ENCODE peak calls at places on chromosomes 6 and 20, in four cellular contexts. L is HFFc6, P is mucosa of descending colon, J is left lung. U is an unnamed sample.

GRCh38 chr6:151589667-151590066 is 95.8 kb downstream of the CCDC170 start:
- DNase-seq in P (no peak), L (no peak), J (no peak), U (no peak)

GRCh38 chr6:217048-217659 is 75.1 kb upstream of the DUSP22 start:
- DNase-seq in J (no peak), L (no peak), P (no peak), U (no peak)

GRCh38 chr6:159982726-159983506 is 14.0 kb downstream of the IGF2R start:
- DNase-seq in J (no peak), L (no peak), P (no peak), U (no peak)

GRCh38 chr20:2314759-2315439 is 19.1 kb downstream of the TGM3 start:
- DNase-seq in P (no peak), L (peak), J (peak), U (no peak)

GRCh38 chr20:40046703-40047102 is 642.3 kb downstream of the MAFB start:
- DNase-seq in J (no peak), L (no peak), P (no peak), U (no peak)

GRCh38 chr6:37569999-37570776 is 70.5 kb upstream of the CCDC167 start:
- DNase-seq in L (no peak), J (no peak), P (no peak), U (no peak)

GRCh38 chr6:34922177-34922663 is 33.2 kb downstream of the ANKS1A start:
- DNase-seq in J (no peak), L (peak), P (no peak), U (no peak)

GRCh38 chr6:153117986-153118886 is 12.8 kb downstream of the RGS17 start:
- DNase-seq in L (peak), P (no peak), J (no peak), U (no peak)

GRCh38 chr20:11035211-11035610 is 361.4 kb upstream of the JAG1 start:
- DNase-seq in J (no peak), L (no peak), P (no peak), U (no peak)

GRCh38 chr6:89411269-89412070 is 603 bp downstream of the RRAGD start:
- DNase-seq in J (peak), L (no peak), P (peak), U (peak)

GRCh38 chr20:43586641-43587040 is 4.1 kb upstream of the IFT52 start:
- DNase-seq in J (no peak), P (no peak), L (no peak), U (no peak)

GRCh38 chr6:136655251-136656014 is 105.2 kb upstream of the MAP7 start:
- DNase-seq in P (no peak), L (no peak), J (no peak), U (no peak)

GRCh38 chr20:63473555-63474449 is 1.3 kb upstream of the KCNQ2 start:
- DNase-seq in J (no peak), L (no peak), P (no peak), U (no peak)

GRCh38 chr6:19873031-19873430 is 35.9 kb downstream of the ID4 start:
- DNase-seq in P (no peak), L (peak), J (no peak), U (no peak)
- TF ChIP-seq CTCF in P (no peak), L (peak), J (no peak), U (peak)

GRCh38 chr6:31836036-31836675 is 8.6 kb downstream of the HSPA1B start:
- DNase-seq in J (no peak), P (no peak), L (no peak), U (no peak)

GRCh38 chr6:31834367-31834703 is 6.8 kb downstream of the HSPA1B start:
- DNase-seq in P (peak), J (peak), L (peak), U (peak)

GRCh38 chr6:31837612-31838553 is 10.3 kb downstream of the HSPA1B start:
- DNase-seq in J (no peak), L (no peak), P (no peak), U (no peak)

GRCh38 chr6:31836676-31837611 is 9.4 kb downstream of the HSPA1B start:
- DNase-seq in L (peak), P (no peak), J (no peak), U (no peak)

DNA sequence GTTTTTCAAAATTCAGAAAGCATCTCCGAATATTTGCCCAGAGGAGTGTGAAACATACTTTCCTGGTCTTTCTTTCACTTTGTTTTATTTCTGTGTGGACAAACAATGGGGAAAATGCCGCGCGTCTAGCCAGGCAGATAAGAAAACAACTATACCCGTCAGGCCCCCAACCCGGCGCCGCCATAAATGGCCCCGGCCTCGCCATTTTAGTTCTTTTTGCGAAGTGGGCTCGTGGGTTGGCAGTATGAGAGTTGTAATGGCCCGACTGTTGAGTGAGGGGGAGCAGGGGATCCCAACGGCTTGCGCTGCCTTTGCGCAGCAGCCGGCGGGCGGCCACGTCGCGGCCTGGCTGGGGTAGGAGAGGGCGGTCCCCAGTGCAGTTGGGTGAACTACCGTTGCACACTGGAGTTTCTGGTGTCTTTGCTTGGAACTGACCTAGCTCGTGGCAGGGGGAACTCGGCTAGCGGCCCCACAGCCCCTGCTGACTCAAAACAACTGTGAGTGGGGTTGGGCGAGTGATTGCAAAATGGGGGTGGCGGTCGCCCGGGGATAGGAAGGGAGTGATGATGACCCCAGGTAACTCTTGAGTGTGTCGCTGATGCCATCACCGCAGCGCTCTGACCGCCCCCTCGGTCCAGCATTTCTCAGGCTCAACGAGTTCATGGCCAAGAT is 7.3 kb downstream of the HSPA1B start:
- DNase-seq in P (peak), J (peak), L (no peak), U (peak)
- TF ChIP-seq CTCF in P (no peak), J (no peak), L (no peak), U (no peak)

GRCh38 chr6:66264376-66264775 is 557.4 kb upstream of the EYS start:
- DNase-seq in L (peak), P (no peak), J (no peak), U (no peak)

GRCh38 chr6:66265737-66266136 is 558.7 kb upstream of the EYS start:
- DNase-seq in L (no peak), J (no peak), P (no peak), U (no peak)
- TF ChIP-seq CTCF in L (no peak), J (no peak), P (no peak), U (no peak)

GRCh38 chr6:45837541-45838200 is 178.0 kb downstream of the CLIC5 start:
- DNase-seq in L (no peak), J (no peak), P (no peak), U (no peak)

GRCh38 chr6:45836984-45837383 is 178.7 kb downstream of the CLIC5 start:
- DNase-seq in J (no peak), L (no peak), P (no peak), U (no peak)

GRCh38 chr6:45836438-45836824 is 179.2 kb downstream of the CLIC5 start:
- DNase-seq in L (no peak), J (no peak), P (no peak), U (no peak)

GRCh38 chr6:45838486-45838885 is 177.2 kb downstream of the CLIC5 start:
- DNase-seq in J (no peak), L (no peak), P (no peak), U (no peak)

DNA sequence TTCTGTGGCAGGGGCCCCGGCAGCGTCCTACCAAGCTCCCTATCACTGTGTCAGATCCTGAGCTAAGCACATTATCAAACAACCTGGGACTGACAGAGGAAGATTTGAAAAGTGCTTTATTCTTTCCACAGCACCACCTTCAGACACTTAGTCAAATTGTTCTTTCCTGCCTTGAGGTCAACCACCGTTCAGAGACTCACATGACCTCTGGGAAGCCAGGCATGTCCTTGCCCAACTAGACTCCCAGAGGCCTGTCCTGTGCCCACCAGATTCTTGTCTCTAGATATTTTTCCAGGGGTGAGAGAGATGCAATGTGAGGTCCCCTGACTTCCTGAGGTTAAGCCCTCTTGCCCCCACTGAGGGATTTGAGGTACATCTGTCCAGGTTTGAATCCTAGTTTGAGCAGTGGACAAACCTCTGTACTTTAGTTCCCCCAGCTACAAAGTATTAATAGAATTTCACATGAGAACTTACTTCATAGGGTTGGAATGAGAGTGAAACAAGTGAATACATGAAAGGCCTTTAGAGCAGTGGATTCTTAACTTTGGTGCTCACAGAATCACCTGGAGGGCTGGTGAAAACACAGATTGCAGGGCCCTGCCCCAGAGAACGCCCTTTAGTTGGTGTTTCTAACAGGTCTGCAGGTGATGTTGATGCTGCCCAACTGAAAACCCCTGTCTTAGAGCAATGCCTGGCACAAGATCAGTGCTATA is 179.8 kb downstream of the CLIC5 start:
- DNase-seq in L (no peak), J (no peak), P (no peak), U (no peak)
- TF ChIP-seq CTCF in L (no peak), J (no peak), P (no peak), U (no peak)

DNA sequence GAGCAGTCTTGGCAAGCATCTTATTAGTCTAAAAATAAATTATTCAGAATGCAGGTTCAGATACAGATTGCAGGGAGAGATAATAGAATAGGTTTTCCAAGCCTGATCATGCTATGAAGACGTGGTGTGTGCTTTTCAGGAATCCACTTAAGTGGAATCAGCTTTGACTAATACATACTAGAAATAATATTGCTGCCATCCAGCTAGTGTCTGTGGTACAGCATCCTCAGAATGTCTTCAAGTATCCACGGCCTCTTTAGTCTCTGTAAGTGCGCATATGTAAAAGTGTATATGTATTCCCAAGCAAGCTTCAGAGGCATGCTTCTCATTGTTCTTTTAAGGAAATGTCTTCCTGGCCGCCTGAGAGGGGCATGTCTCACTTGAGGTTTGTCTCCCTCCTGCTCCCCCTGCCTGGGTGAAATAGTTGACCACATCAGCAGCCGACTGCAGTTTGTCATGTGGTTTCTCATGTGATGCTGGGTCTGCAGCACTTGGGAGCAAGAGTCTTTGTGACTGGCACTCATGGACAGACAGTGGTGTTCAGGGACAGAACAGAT is 150.9 kb downstream of the PRL start:
- DNase-seq in P (peak), L (peak), J (peak), U (no peak)
- TF ChIP-seq CTCF in P (no peak), L (no peak), J (no peak), U (no peak)

GRCh38 chr6:43211960-43212359 is 17.3 kb downstream of the DNPH1 start:
- DNase-seq in L (no peak), P (no peak), J (no peak), U (no peak)
- TF ChIP-seq CTCF in L (no peak), P (no peak), J (no peak), U (peak)

DNA sequence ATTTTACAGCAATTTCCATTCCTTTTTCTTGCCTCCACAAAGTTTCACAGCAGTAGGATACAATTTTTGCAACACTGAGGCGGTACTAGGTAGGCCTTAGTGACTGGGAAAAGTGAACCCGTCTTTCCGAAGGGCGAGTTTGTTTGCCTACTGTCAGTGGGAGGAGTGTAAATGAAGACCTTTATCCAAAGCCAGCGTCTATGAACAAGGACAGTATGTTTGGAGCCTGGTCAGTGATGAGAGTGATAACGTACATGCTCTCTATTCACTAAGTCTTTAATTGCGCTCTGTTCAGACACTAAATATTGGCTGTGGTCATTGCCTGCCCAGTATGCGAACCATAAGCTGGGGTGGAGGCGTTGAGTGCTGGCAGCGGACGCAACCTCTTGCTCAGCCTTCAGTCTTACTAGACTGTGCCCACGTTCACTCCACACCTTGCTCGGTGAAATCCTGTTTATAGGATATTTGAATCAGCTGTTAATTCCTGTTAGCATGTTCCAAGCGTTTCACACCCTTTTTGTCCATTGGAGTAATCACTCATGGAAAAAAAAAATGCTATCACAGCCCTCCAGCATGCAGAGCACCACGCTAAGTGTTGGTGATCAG is 145.5 kb downstream of the TMEM242 start:
- DNase-seq in J (no peak), L (no peak), P (no peak), U (no peak)
- TF ChIP-seq CTCF in J (no peak), L (no peak), P (no peak), U (no peak)

DNA sequence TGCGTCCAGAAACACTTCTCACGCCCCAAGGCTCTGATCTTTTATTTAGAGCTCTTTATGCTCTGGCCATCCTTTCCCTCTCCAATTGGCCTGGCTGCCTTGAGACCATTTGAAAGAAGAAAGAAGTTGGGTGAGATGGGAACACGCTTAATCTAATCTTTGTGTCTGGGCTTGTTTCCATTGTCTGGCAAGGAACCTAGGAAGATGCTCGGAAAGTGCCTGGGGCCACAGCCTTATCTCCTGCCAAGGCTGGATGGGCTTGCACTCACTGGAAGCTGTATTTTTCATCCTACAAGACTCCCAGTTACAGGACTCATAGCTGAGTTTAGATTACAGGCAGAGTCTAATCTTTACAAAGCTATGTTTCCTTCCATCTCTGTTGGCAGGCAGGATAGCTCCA is 33.2 kb upstream of the CDYL start:
- DNase-seq in P (no peak), J (no peak), L (no peak), U (no peak)
- TF ChIP-seq CTCF in P (no peak), J (no peak), L (no peak), U (no peak)

DNA sequence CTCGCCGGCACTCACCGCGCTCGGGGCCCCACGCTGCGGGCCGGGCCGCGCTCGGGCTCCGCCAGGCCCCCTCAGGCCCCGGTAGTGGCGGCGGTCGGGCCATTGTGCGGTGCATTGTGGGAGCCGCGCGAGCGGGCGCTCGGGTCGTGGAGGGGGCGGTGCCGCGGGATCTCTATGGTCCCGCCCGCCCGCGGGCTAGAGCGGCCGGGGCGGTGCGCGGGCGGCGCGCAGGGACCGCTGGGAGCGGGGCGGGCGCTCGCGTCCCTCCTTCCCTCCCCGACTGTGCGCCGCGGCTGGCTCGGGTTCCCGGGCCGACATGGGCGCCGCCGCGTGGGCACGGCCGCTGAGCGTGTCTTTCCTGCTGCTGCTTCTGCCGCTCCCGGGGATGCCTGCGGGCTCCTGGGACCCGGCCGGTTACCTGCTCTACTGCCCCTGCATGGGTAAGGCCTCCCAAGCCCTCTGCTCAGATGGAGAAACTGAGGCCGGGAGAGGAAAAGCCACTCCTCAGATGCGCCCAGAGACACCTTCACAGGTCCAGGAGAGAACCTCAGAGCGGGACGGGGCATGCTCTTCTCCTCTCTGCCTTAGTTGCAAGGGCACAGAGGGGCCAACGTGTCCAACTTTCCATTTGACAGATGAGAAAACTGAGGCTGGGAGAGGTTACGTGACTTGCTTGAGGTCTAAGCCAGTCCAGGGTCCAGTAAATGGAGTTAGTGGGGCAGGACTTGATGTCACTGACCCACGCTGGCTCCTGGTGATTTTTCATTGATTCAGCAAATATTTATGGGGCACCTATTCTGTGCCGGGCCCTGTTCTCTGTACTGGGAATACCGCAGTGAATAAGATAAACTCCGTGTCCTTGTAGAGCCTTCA is at the start of the genes PLAGL2 and POFUT1:
- DNase-seq in L (peak), J (peak), P (peak), U (peak)
- TF ChIP-seq CTCF in L (peak), J (no peak), P (no peak), U (peak)